ENCODE peak calls at places on chromosomes 3 and 15, in ten cellular contexts. X is thoracic aorta; A is mammary epithelial cell; E is kidney; Y is pancreas; W is CD4-positive, alpha-beta T cell; U is psoas muscle; H is small intestine; R is spleen; I is K562. G is an unnamed sample. For H3K9me3, the result is how much of the 10 kb centered on the place peaks cover.

GRCh38 chr3:139982404-139982803 is 47.4 kb downstream of the CLSTN2 start:
- DNase-seq in W (no peak), U (no peak), R (no peak), H (no peak), I (no peak), A (no peak), E (no peak), Y (no peak), X (no peak), G (no peak)

GRCh38 chr3:37247398-37248114 is 73.2 kb upstream of the LRRFIP2 start:
- DNase-seq in R (no peak), W (no peak), U (no peak), E (no peak), A (no peak), H (peak), X (no peak), I (no peak), Y (no peak), G (no peak)

GRCh38 chr3:63309780-63310179 is 31.7 kb downstream of the SYNPR start:
- DNase-seq in U (no peak), Y (no peak), R (no peak), H (no peak), W (no peak), X (no peak), E (no peak), A (no peak), I (no peak), G (no peak)

GRCh38 chr15:78675206-78675605 is 34.2 kb upstream of the CHRNB4 start:
- DNase-seq in X (no peak), H (no peak), Y (no peak), I (no peak), W (no peak), E (no peak), R (no peak), A (no peak), U (no peak), G (peak)

GRCh38 chr3:135887220-135887619 is 78.3 kb upstream of the PPP2R3A start:
- DNase-seq in W (no peak), I (no peak), R (no peak), A (peak), Y (no peak), E (no peak), U (no peak), H (no peak), X (no peak), G (no peak)

GRCh38 chr15:63331456-63331855 is 50.2 kb downstream of the CA12 start:
- DNase-seq in A (peak), I (no peak), X (no peak), Y (no peak), R (no peak), H (no peak), U (no peak), E (no peak), W (no peak), G (no peak)

GRCh38 chr3:58507356-58508062 is 15.6 kb downstream of the KCTD6 start:
- DNase-seq in A (no peak), X (no peak), I (no peak), U (no peak), W (no peak), H (no peak), R (no peak), E (no peak), Y (no peak), G (no peak)

GRCh38 chr15:91866971-91867372 is 13.5 kb downstream of the SLCO3A1 start:
- DNase-seq in U (peak), I (no peak), X (no peak), R (no peak), E (peak), Y (no peak), W (no peak), H (no peak), A (peak), G (no peak)

DNA sequence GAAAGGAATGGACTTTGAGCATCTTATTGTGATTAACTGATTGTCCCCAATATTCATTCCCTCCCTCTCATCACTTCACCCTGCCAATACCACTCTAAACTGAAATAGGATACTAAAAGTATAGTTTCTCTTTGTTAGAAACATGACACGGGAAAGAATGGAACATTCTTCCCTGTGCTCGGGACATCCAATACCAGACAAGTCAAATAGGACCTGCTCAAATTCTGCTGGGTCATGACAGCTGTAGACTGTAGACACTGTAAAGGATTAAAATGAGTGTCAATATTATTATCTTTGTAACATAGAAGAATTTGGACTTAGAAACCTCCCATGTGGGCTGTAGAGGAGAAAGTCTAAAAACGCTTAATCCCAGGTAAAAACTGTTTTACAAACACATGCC is 315.0 kb upstream of the NR2E3 start:
- DNase-seq in U (no peak), I (no peak), A (no peak), Y (no peak), H (no peak), E (no peak), R (no peak), X (no peak), W (no peak), G (no peak)
- H3K27ac ChIP-seq in U (no peak), I (no peak), A (no peak), Y (no peak), H (no peak), E (no peak), R (no peak), X (no peak), W (no peak), G (no peak)

GRCh38 chr15:25235391-25235790 is 203.4 kb downstream of the UBE3A start:
- DNase-seq in A (no peak), R (peak), W (no peak), Y (no peak), H (no peak), I (no peak), X (no peak), U (peak), E (peak), G (no peak)
- H3K9me3 ChIP-seq in A (half or more), R (half or more), W (under half), Y (under half), H (under half), I (under half), X (under half), U (under half), E (under half), G (under half)

GRCh38 chr3:14630404-14631100 is 21.0 kb upstream of the CCDC174 start:
- DNase-seq in I (no peak), A (no peak), R (no peak), E (no peak), Y (no peak), U (no peak), X (no peak), W (no peak), H (no peak), G (no peak)
- H3K27ac ChIP-seq in I (no peak), A (no peak), R (no peak), E (no peak), Y (no peak), U (no peak), X (no peak), W (no peak), H (no peak), G (no peak)

DNA sequence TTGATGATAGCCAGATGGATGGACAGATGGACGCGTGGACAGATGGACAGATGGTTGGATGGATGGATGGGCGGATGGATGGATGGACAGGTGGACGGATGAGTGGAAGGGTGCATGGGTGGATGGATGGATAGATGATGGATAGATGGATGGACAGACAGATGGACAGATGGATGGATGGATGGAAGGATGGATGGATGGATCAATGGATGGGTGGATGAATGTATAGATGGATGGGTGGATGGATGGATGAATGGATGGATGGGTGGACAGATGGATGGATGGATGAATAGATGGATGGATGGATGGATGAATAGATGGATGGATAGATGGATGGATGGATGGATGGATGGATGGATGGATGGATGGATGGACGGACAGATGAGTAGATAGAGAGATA is 40.9 kb downstream of the GABRB3 start:
- DNase-seq in E (no peak), H (no peak), A (no peak), I (no peak), U (no peak), X (no peak), W (no peak), R (no peak), Y (no peak), G (no peak)
- H3K9me3 ChIP-seq in E (under half), H (under half), A (under half), I (under half), U (under half), X (under half), W (under half), R (half or more), Y (under half), G (under half)

GRCh38 chr15:90161946-90162345 is 39.2 kb upstream of the SEMA4B start:
- DNase-seq in Y (no peak), X (no peak), W (no peak), E (no peak), H (peak), I (no peak), A (peak), R (no peak), U (no peak), G (no peak)
- H3K27ac ChIP-seq in Y (no peak), X (no peak), W (no peak), E (no peak), H (peak), I (peak), A (peak), R (no peak), U (no peak), G (no peak)

G was measured in sigmoid colon.